ENCODE peak calls at places on chromosomes 2 and 18, in five cellular contexts. Y is GM12864, B is NCI-H2029, J is M059J, Q is activated gamma-delta T cell treated with Interleukin-2 at 50 U/mL for 16 hours. H is an unnamed sample.

GRCh38 chr2:232892221-232892620 is 22.2 kb downstream of the SNORC start:
- DNase-seq in Y (no peak), B (no peak), J (no peak), Q (no peak), H (no peak)

GRCh38 chr2:171726841-171727460 is 39.7 kb downstream of the DYNC1I2 start:
- DNase-seq in Y (no peak), B (no peak), J (no peak), Q (no peak), H (no peak)

GRCh38 chr2:36427790-36428243 is 72.2 kb downstream of the CRIM1 start:
- DNase-seq in Y (no peak), B (no peak), J (peak), Q (no peak), H (no peak)

GRCh38 chr18:26074256-26074655 is 16.2 kb downstream of the SS18 start:
- DNase-seq in Y (no peak), B (no peak), J (no peak), Q (no peak), H (peak)

GRCh38 chr2:118806797-118807667 is 40.4 kb downstream of the EN1 start:
- DNase-seq in Y (no peak), B (no peak), J (no peak), Q (no peak), H (no peak)

GRCh38 chr18:48933578-48934399 is 17.0 kb downstream of the SMAD7 start:
- DNase-seq in Y (no peak), B (peak), J (no peak), Q (no peak), H (no peak)

GRCh38 chr18:6056171-6056932 is 161.0 kb upstream of the TMEM200C start:
- DNase-seq in Y (no peak), B (no peak), J (peak), Q (no peak), H (no peak)

GRCh38 chr2:3642521-3643215 is 15.3 kb upstream of the ALLC start:
- DNase-seq in Y (no peak), B (no peak), J (no peak), Q (no peak), H (no peak)

GRCh38 chr2:136008205-136008865 is 22.9 kb upstream of the DARS1 start:
- DNase-seq in Y (no peak), B (no peak), J (no peak), Q (peak), H (peak)

GRCh38 chr18:13661779-13662271 is 64.5 kb downstream of the FAM210A start:
- DNase-seq in Y (no peak), B (no peak), J (no peak), Q (no peak), H (no peak)

GRCh38 chr2:176984987-176985386 is 227.6 kb upstream of the HNRNPA3 start:
- DNase-seq in Y (no peak), B (no peak), J (no peak), Q (no peak), H (no peak)

GRCh38 chr2:15673919-15674636 is 82.4 kb downstream of the DDX1 start:
- DNase-seq in Y (no peak), B (no peak), J (peak), Q (no peak), H (no peak)

GRCh38 chr18:58091099-58091611 is 47.1 kb downstream of the NEDD4L start:
- DNase-seq in Y (peak), B (peak), J (peak), Q (no peak), H (no peak)

GRCh38 chr2:132424526-132425121 is 8.0 kb downstream of the GPR39 start:
- DNase-seq in Y (no peak), B (no peak), J (no peak), Q (no peak), H (no peak)

GRCh38 chr2:105872830-105873229 is 128.1 kb downstream of the NCK2 start:
- DNase-seq in Y (no peak), B (no peak), J (no peak), Q (no peak), H (no peak)

GRCh38 chr18:48050176-48050575 is 119.7 kb upstream of the SMAD2 start:
- DNase-seq in Y (no peak), B (no peak), J (no peak), Q (no peak), H (no peak)

GRCh38 chr2:33354981-33355380 is 121.5 kb upstream of the RASGRP3 start:
- DNase-seq in Y (no peak), B (no peak), J (no peak), Q (no peak), H (no peak)

GRCh38 chr2:231464576-231465540 is 574 bp upstream of the NCL start:
- DNase-seq in Y (no peak), B (peak), J (no peak), Q (peak), H (peak)

GRCh38 chr2:147433822-147434221 is 411.0 kb upstream of the ACVR2A start:
- DNase-seq in Y (no peak), B (peak), J (no peak), Q (no peak), H (no peak)

GRCh38 chr18:21179590-21180220 is 62.3 kb upstream of the GREB1L start:
- DNase-seq in Y (peak), B (peak), J (peak), Q (peak), H (peak)

GRCh38 chr2:108621087-108621559 is 86.9 kb downstream of the LIMS1 start:
- DNase-seq in Y (peak), B (peak), J (peak), Q (peak), H (peak)

GRCh38 chr2:168751104-168751768 is 51.2 kb upstream of the NOSTRIN start:
- DNase-seq in Y (no peak), B (no peak), J (no peak), Q (peak), H (no peak)

GRCh38 chr2:128543646-128544045 is 225.0 kb upstream of the HS6ST1 start:
- DNase-seq in Y (no peak), B (no peak), J (peak), Q (no peak), H (no peak)

GRCh38 chr2:120653026-120653425 is 82.6 kb upstream of the GLI2 start:
- DNase-seq in Y (no peak), B (no peak), J (no peak), Q (no peak), H (no peak)

GRCh38 chr2:231932711-231932970 is 6.4 kb upstream of the NPPC start:
- DNase-seq in Y (no peak), B (no peak), J (peak), Q (no peak), H (no peak)

H was measured in Kasumi-1.